ENCODE peak calls at places on chromosomes 7 and 10, in four cellular contexts. Q, P, G and A are unnamed samples.

GRCh38 chr10:32943854-32944661 is 14.0 kb downstream of the ITGB1 start:
- DNase-seq in Q (peak; percentile 50), P (no peak), G (no peak), A (no peak)

GRCh38 chr7:22292519-22292918 is 64.4 kb downstream of the RAPGEF5 start:
- DNase-seq in Q (no peak), P (no peak), G (no peak), A (no peak)

GRCh38 chr10:11161910-11162309 is 144.2 kb downstream of the CELF2 start:
- DNase-seq in Q (no peak), P (no peak), G (no peak), A (no peak)

GRCh38 chr10:81472927-81473470 is 402.0 kb upstream of the NRG3 start:
- DNase-seq in Q (no peak), P (no peak), G (no peak), A (no peak)

GRCh38 chr10:63637833-63638443 is 116.7 kb downstream of the REEP3 start:
- DNase-seq in Q (no peak), P (no peak), G (no peak), A (no peak)

GRCh38 chr10:70508912-70509366 is 30.4 kb downstream of the PALD1 start:
- DNase-seq in Q (peak; percentile 18), P (no peak), G (peak; percentile 52), A (peak; percentile 55)

GRCh38 chr10:113122947-113123346 is 172.9 kb downstream of the TCF7L2 start:
- DNase-seq in Q (no peak), P (no peak), G (no peak), A (no peak)

GRCh38 chr10:49054753-49055152 is 60.6 kb downstream of the VSTM4 start:
- DNase-seq in Q (no peak), P (no peak), G (no peak), A (no peak)

GRCh38 chr7:5769571-5769970 is 11.9 kb downstream of the RNF216 start:
- DNase-seq in Q (no peak), P (no peak), G (no peak), A (no peak)

GRCh38 chr7:37531225-37531624 is 82.6 kb upstream of the ELMO1 start:
- DNase-seq in Q (no peak), P (no peak), G (no peak), A (no peak)

GRCh38 chr10:38054361-38054797 is 39.8 kb upstream of the ZNF37A start:
- DNase-seq in Q (peak; percentile 86), P (no peak), G (peak; percentile 70), A (no peak)

GRCh38 chr10:95445837-95446347 is 115.3 kb downstream of the SORBS1 start:
- DNase-seq in Q (peak; percentile 85), P (peak; percentile 64), G (peak; percentile 86), A (peak; percentile 65)

GRCh38 chr10:114874827-114875541 is 53.4 kb downstream of the FHIP2A start:
- DNase-seq in Q (peak; percentile 67), P (no peak), G (peak; percentile 40), A (no peak)

GRCh38 chr7:39294022-39294421 is 272.2 kb upstream of the YAE1 start:
- DNase-seq in Q (no peak), P (no peak), G (no peak), A (no peak)

GRCh38 chr10:11610855-11611247 is 599 bp downstream of the USP6NL start:
- DNase-seq in Q (peak; percentile 44), P (no peak), G (peak; percentile 73), A (peak; percentile 84)

GRCh38 chr10:391304-391703 is 256.0 kb downstream of the ZMYND11 start:
- DNase-seq in Q (no peak), P (no peak), G (peak; percentile 27), A (no peak)

GRCh38 chr10:98642281-98642680 is 195.5 kb upstream of the HPS1 start:
- DNase-seq in Q (peak; percentile 18), P (no peak), G (peak; percentile 58), A (no peak)

GRCh38 chr7:1281068-1281467 is 48.4 kb downstream of the UNCX start:
- DNase-seq in Q (no peak), P (no peak), G (no peak), A (no peak)

GRCh38 chr10:59812541-59813122 is 59.4 kb upstream of the MRLN start:
- DNase-seq in Q (no peak), P (no peak), G (no peak), A (no peak)

GRCh38 chr10:59807629-59808620 is 54.7 kb upstream of the MRLN start:
- DNase-seq in Q (no peak), P (no peak), G (no peak), A (no peak)

GRCh38 chr10:59809644-59809974 is 56.4 kb upstream of the MRLN start:
- DNase-seq in Q (no peak), P (no peak), G (no peak), A (no peak)

GRCh38 chr10:59805043-59805442 is 51.8 kb upstream of the MRLN start:
- DNase-seq in Q (no peak), P (no peak), G (peak; percentile 24), A (no peak)

DNA sequence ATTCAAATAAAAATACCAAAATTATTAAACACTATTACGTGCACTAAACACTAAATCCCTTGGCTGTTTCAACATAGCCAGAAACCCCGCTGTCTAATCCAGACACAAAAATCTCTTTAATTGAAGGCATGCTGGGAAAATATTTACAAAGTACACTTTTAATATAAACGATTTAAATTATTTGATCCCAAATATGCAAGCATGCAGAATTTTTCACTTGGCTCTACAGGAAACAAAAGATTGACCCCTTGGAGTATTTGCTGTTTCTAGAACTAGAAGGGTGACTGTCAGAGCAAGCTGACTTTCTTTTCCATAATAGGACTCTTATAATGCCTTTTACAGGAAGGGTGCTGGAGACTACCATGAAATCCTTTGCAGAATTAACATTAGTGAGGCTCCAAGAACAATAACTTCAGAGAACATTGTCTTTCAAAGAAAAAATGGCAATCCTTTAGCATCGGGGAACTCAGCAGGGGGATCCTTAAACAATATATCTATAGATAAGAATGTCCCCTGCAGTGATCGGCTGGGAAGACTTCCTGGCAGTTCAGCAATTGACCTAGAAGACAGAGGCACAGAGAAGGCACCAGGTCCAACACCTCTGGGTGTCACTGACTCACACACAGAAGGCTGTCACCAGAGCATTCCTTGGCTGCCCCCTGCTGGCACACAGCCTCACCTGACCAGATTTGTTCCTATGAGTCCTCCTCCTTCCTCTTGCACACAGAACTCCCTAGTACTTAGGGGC is 55.8 kb upstream of the MRLN start:
- DNase-seq in Q (peak; percentile 51), P (peak; percentile 66), G (peak; percentile 64), A (peak; percentile 87)
- H2AFZ ChIP-seq in Q (no peak overlapping the region), P (no peak overlapping the region), G (no peak overlapping the region), A (no peak overlapping the region)

DNA sequence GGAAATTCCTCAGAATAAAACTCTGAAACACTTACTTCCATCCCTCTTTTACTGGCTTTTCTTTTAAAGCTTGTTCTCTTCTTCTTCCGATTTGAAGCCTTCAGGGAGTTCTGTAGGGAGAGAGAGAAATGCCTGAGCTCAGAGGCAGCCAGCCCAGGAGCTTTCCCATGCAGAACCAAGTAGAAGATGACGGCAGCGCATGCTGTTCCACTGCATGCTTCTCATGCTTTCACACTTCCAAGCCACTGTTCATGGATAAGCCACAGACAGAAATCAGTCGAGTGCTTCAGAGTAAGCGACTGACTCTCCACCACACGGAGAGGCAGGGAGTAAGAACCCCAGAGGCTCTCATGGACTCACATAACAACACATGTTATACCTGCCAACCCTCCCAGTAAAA is 237.3 kb downstream of the DGKI start:
- DNase-seq in Q (no peak), P (no peak), G (no peak), A (no peak)
- H3K4me2 ChIP-seq in Q (no peak overlapping the region), P (no peak overlapping the region), G (no peak overlapping the region), A (no peak overlapping the region)

DNA sequence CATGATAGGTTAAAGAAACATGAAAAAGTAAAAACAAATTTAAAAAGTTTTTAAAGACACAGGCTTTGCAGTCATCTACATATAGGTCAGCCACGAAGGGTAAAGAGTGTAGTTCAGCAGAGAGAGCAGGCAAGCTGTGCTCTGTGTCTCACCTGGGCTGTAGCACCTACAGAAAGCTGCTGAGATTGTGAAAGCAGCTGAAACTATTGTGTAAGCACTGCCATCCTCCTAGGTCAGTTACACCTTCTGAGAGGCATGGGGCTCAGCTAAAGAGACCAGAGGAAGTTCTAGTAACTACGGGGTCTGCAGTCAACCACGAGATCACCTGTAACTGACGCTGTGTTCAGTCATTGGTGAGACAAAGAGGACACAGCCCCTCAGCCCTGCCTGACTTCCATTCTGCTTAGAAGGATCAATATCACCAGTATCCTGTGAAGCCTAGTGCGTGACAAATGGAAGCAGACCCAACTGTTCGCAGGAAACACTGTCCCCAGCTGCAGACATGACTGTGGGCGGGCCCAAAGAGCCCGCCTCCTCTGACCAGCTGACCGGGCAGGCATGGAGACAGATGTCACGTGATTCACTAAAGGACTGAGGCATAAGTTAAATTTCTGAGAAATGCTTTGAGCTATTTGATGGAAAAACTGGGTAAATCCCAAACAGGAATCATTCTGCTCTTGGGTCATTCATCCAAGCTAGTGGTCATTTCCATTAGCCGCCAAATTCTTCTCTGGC is 87.9 kb downstream of the EBF3 start:
- DNase-seq in Q (no peak), P (no peak), G (no peak), A (no peak)
- H2AFZ ChIP-seq in Q (no peak overlapping the region), P (no peak overlapping the region), G (no peak overlapping the region), A (no peak overlapping the region)

GRCh38 chr10:53748319-53748718 is 975.7 kb upstream of the MBL2 start:
- DNase-seq in Q (no peak), P (no peak), G (no peak), A (no peak)

GRCh38 chr10:53754851-53755250 is 982.3 kb upstream of the MBL2 start:
- DNase-seq in Q (no peak), P (no peak), G (no peak), A (no peak)

GRCh38 chr10:53744746-53745145 is 972.2 kb upstream of the MBL2 start:
- DNase-seq in Q (no peak), P (no peak), G (no peak), A (no peak)

GRCh38 chr10:53744176-53744575 is 971.6 kb upstream of the MBL2 start:
- DNase-seq in Q (no peak), P (no peak), G (no peak), A (no peak)

GRCh38 chr10:53749439-53749838 is 976.9 kb upstream of the MBL2 start:
- DNase-seq in Q (no peak), P (no peak), G (no peak), A (no peak)
- H3K4me2 ChIP-seq in Q (no peak overlapping the region), P (no peak overlapping the region), G (no peak overlapping the region), A (no peak overlapping the region)

GRCh38 chr10:89369142-89370105 is 8.4 kb upstream of the IFIT1B start:
- DNase-seq in Q (peak; percentile 80), P (no peak), G (peak; percentile 79), A (peak; percentile 40)
- H2AFZ ChIP-seq in Q (peak overlapping the region; percentile 3), P (no peak overlapping the region), G (peak overlapping the region; percentile 62), A (no peak overlapping the region)